ENCODE peak calls at places on chromosomes 11 and 22, in ten cellular contexts. One of them, this sample, is unnamed.

GRCh38 chr11:88535916-88536547 is 198.5 kb upstream of the CTSC start:
- DNase-seq in breast epithelium: no peak
- DNase-seq in HFFc6: peak
- DNase-seq in IMR-90: peak
- DNase-seq in cardiac fibroblast: peak
- DNase-seq in colonic mucosa: no peak
- DNase-seq in Calu3: no peak
- DNase-seq in AG09309: peak
- DNase-seq in GM12865: peak
- DNase-seq in GM10248: peak
- DNase-seq in this sample: no peak

GRCh38 chr11:36743039-36743438 is 145.0 kb upstream of the RAG2 start:
- DNase-seq in colonic mucosa: no peak
- DNase-seq in GM10248: peak
- DNase-seq in cardiac fibroblast: no peak
- DNase-seq in Calu3: no peak
- DNase-seq in IMR-90: no peak
- DNase-seq in breast epithelium: no peak
- DNase-seq in AG09309: no peak
- DNase-seq in HFFc6: no peak
- DNase-seq in GM12865: peak
- DNase-seq in this sample: no peak

GRCh38 chr11:35303596-35304392 is 115.6 kb downstream of the SLC1A2 start:
- DNase-seq in Calu3: peak
- DNase-seq in GM10248: no peak
- DNase-seq in breast epithelium: no peak
- DNase-seq in cardiac fibroblast: peak
- DNase-seq in colonic mucosa: peak
- DNase-seq in AG09309: peak
- DNase-seq in IMR-90: peak
- DNase-seq in HFFc6: peak
- DNase-seq in GM12865: no peak
- DNase-seq in this sample: peak

GRCh38 chr11:76265771-76266241 is 59.5 kb upstream of the WNT11 start:
- DNase-seq in colonic mucosa: no peak
- DNase-seq in HFFc6: no peak
- DNase-seq in cardiac fibroblast: peak
- DNase-seq in breast epithelium: no peak
- DNase-seq in GM10248: no peak
- DNase-seq in GM12865: no peak
- DNase-seq in AG09309: no peak
- DNase-seq in Calu3: no peak
- DNase-seq in IMR-90: no peak
- DNase-seq in this sample: no peak

GRCh38 chr11:73729594-73730206 is 31.2 kb downstream of the RAB6A start:
- DNase-seq in GM12865: no peak
- DNase-seq in cardiac fibroblast: no peak
- DNase-seq in AG09309: no peak
- DNase-seq in colonic mucosa: no peak
- DNase-seq in HFFc6: no peak
- DNase-seq in IMR-90: no peak
- DNase-seq in Calu3: peak
- DNase-seq in breast epithelium: no peak
- DNase-seq in GM10248: no peak
- DNase-seq in this sample: no peak

GRCh38 chr11:116963813-116964212 is 126.4 kb upstream of the APOA1 start:
- DNase-seq in colonic mucosa: no peak
- DNase-seq in GM12865: no peak
- DNase-seq in IMR-90: no peak
- DNase-seq in HFFc6: no peak
- DNase-seq in GM10248: no peak
- DNase-seq in AG09309: no peak
- DNase-seq in Calu3: no peak
- DNase-seq in breast epithelium: no peak
- DNase-seq in cardiac fibroblast: no peak
- DNase-seq in this sample: no peak

GRCh38 chr22:20552913-20553401 is 45.5 kb downstream of the MED15 start:
- DNase-seq in IMR-90: peak
- DNase-seq in colonic mucosa: peak
- DNase-seq in breast epithelium: no peak
- DNase-seq in cardiac fibroblast: peak
- DNase-seq in GM10248: no peak
- DNase-seq in Calu3: no peak
- DNase-seq in GM12865: no peak
- DNase-seq in AG09309: no peak
- DNase-seq in HFFc6: no peak
- DNase-seq in this sample: no peak

GRCh38 chr22:23073506-23074229 is 3.3 kb downstream of the GNAZ start:
- DNase-seq in Calu3: no peak
- DNase-seq in GM10248: no peak
- DNase-seq in breast epithelium: no peak
- DNase-seq in IMR-90: no peak
- DNase-seq in HFFc6: no peak
- DNase-seq in colonic mucosa: no peak
- DNase-seq in AG09309: no peak
- DNase-seq in GM12865: no peak
- DNase-seq in cardiac fibroblast: no peak
- DNase-seq in this sample: no peak

GRCh38 chr22:29096736-29097669 is 24.2 kb downstream of the KREMEN1 start:
- DNase-seq in GM10248: no peak
- DNase-seq in IMR-90: peak
- DNase-seq in colonic mucosa: peak
- DNase-seq in Calu3: no peak
- DNase-seq in AG09309: no peak
- DNase-seq in breast epithelium: no peak
- DNase-seq in HFFc6: no peak
- DNase-seq in cardiac fibroblast: no peak
- DNase-seq in GM12865: no peak
- DNase-seq in this sample: peak

GRCh38 chr22:32761251-32761903 is 40.1 kb upstream of the TIMP3 start:
- DNase-seq in HFFc6: peak
- DNase-seq in AG09309: peak
- DNase-seq in colonic mucosa: no peak
- DNase-seq in IMR-90: peak
- DNase-seq in breast epithelium: no peak
- DNase-seq in GM10248: no peak
- DNase-seq in cardiac fibroblast: no peak
- DNase-seq in GM12865: no peak
- DNase-seq in Calu3: peak
- DNase-seq in this sample: no peak

GRCh38 chr11:67293090-67293489 is 4.0 kb downstream of the ANKRD13D start:
- DNase-seq in Calu3: peak
- DNase-seq in GM12865: no peak
- DNase-seq in IMR-90: peak
- DNase-seq in HFFc6: peak
- DNase-seq in AG09309: no peak
- DNase-seq in GM10248: no peak
- DNase-seq in breast epithelium: no peak
- DNase-seq in colonic mucosa: no peak
- DNase-seq in cardiac fibroblast: peak
- DNase-seq in this sample: no peak

GRCh38 chr11:76803023-76803422 is 19.9 kb downstream of the TSKU start:
- DNase-seq in GM12865: no peak
- DNase-seq in colonic mucosa: peak
- DNase-seq in GM10248: no peak
- DNase-seq in Calu3: no peak
- DNase-seq in breast epithelium: no peak
- DNase-seq in IMR-90: peak
- DNase-seq in AG09309: no peak
- DNase-seq in HFFc6: no peak
- DNase-seq in cardiac fibroblast: peak
- DNase-seq in this sample: no peak

GRCh38 chr11:20022363-20023081 is 137.8 kb downstream of the DBX1 start:
- DNase-seq in IMR-90: peak
- DNase-seq in GM12865: peak
- DNase-seq in AG09309: no peak
- DNase-seq in colonic mucosa: no peak
- DNase-seq in Calu3: peak
- DNase-seq in cardiac fibroblast: peak
- DNase-seq in breast epithelium: no peak
- DNase-seq in HFFc6: no peak
- DNase-seq in GM10248: no peak
- DNase-seq in this sample: no peak

GRCh38 chr22:50720301-50720845 is 17.6 kb upstream of the ACR start:
- DNase-seq in AG09309: no peak
- DNase-seq in cardiac fibroblast: no peak
- DNase-seq in GM12865: no peak
- DNase-seq in GM10248: no peak
- DNase-seq in colonic mucosa: no peak
- DNase-seq in HFFc6: no peak
- DNase-seq in IMR-90: no peak
- DNase-seq in breast epithelium: no peak
- DNase-seq in Calu3: no peak
- DNase-seq in this sample: no peak

GRCh38 chr11:125429174-125429707 is 66.8 kb downstream of the FEZ1 start:
- DNase-seq in IMR-90: peak
- DNase-seq in breast epithelium: no peak
- DNase-seq in AG09309: no peak
- DNase-seq in GM12865: peak
- DNase-seq in HFFc6: peak
- DNase-seq in GM10248: peak
- DNase-seq in Calu3: peak
- DNase-seq in cardiac fibroblast: peak
- DNase-seq in colonic mucosa: peak
- DNase-seq in this sample: peak

GRCh38 chr11:126595560-126595959 is 240.1 kb downstream of the ST3GAL4 start:
- DNase-seq in cardiac fibroblast: no peak
- DNase-seq in colonic mucosa: no peak
- DNase-seq in HFFc6: no peak
- DNase-seq in IMR-90: no peak
- DNase-seq in AG09309: no peak
- DNase-seq in breast epithelium: no peak
- DNase-seq in GM10248: no peak
- DNase-seq in Calu3: no peak
- DNase-seq in GM12865: no peak
- DNase-seq in this sample: no peak
- TF ChIP-seq CTCF in cardiac fibroblast: no peak
- TF ChIP-seq CTCF in colonic mucosa: no peak
- TF ChIP-seq CTCF in HFFc6: peak
- TF ChIP-seq CTCF in IMR-90: no peak
- TF ChIP-seq CTCF in AG09309: no peak
- TF ChIP-seq CTCF in breast epithelium: no peak
- TF ChIP-seq CTCF in GM10248: no peak
- TF ChIP-seq CTCF in Calu3: no peak
- TF ChIP-seq CTCF in GM12865: no peak
- TF ChIP-seq CTCF in this sample: no peak

DNA sequence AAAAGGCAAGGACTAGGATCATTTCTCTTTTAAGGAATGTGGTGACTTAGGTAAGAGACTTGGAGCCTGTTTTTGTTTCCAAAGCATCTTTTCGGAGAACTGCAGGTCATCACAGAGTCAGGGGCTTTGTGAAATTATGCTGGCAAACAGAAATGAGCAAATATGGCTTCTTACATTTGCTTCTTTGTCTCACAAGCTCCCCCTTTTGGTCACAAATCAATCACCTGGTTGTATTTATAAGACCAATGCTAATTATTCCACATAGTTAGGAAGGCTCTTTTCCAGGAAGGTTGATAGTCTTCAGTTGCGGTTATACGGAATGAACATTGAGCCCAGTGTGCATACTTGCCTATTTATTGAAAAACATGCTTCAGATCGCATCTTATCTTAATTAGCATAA is 34.6 kb upstream of the CEP126 start:
- DNase-seq in cardiac fibroblast: peak
- DNase-seq in IMR-90: peak
- DNase-seq in HFFc6: peak
- DNase-seq in GM12865: peak
- DNase-seq in GM10248: peak
- DNase-seq in breast epithelium: no peak
- DNase-seq in colonic mucosa: no peak
- DNase-seq in Calu3: peak
- DNase-seq in AG09309: no peak
- DNase-seq in this sample: no peak
- TF ChIP-seq CTCF in cardiac fibroblast: peak
- TF ChIP-seq CTCF in IMR-90: peak
- TF ChIP-seq CTCF in HFFc6: peak
- TF ChIP-seq CTCF in GM12865: peak
- TF ChIP-seq CTCF in GM10248: peak
- TF ChIP-seq CTCF in breast epithelium: no peak
- TF ChIP-seq CTCF in colonic mucosa: no peak
- TF ChIP-seq CTCF in Calu3: peak
- TF ChIP-seq CTCF in AG09309: peak
- TF ChIP-seq CTCF in this sample: no peak

GRCh38 chr11:33657757-33658156 is 42.9 kb downstream of the C11orf91 start:
- DNase-seq in AG09309: no peak
- DNase-seq in IMR-90: no peak
- DNase-seq in GM10248: no peak
- DNase-seq in colonic mucosa: no peak
- DNase-seq in Calu3: no peak
- DNase-seq in breast epithelium: no peak
- DNase-seq in GM12865: no peak
- DNase-seq in HFFc6: no peak
- DNase-seq in cardiac fibroblast: no peak
- DNase-seq in this sample: no peak
- TF ChIP-seq CTCF in AG09309: no peak
- TF ChIP-seq CTCF in IMR-90: no peak
- TF ChIP-seq CTCF in GM10248: no peak
- TF ChIP-seq CTCF in colonic mucosa: no peak
- TF ChIP-seq CTCF in Calu3: no peak
- TF ChIP-seq CTCF in breast epithelium: no peak
- TF ChIP-seq CTCF in GM12865: no peak
- TF ChIP-seq CTCF in HFFc6: no peak
- TF ChIP-seq CTCF in cardiac fibroblast: no peak
- TF ChIP-seq CTCF in this sample: no peak

GRCh38 chr11:94804874-94805273 is 36.7 kb downstream of the AMOTL1 start:
- DNase-seq in GM12865: no peak
- DNase-seq in Calu3: no peak
- DNase-seq in cardiac fibroblast: no peak
- DNase-seq in HFFc6: no peak
- DNase-seq in AG09309: no peak
- DNase-seq in IMR-90: no peak
- DNase-seq in breast epithelium: no peak
- DNase-seq in colonic mucosa: no peak
- DNase-seq in GM10248: no peak
- DNase-seq in this sample: no peak

GRCh38 chr11:94813436-94813720 is 45.2 kb downstream of the AMOTL1 start:
- DNase-seq in Calu3: no peak
- DNase-seq in GM10248: no peak
- DNase-seq in GM12865: no peak
- DNase-seq in IMR-90: no peak
- DNase-seq in AG09309: no peak
- DNase-seq in HFFc6: no peak
- DNase-seq in breast epithelium: no peak
- DNase-seq in colonic mucosa: no peak
- DNase-seq in cardiac fibroblast: no peak
- DNase-seq in this sample: no peak

GRCh38 chr11:94805994-94806393 is 37.8 kb downstream of the AMOTL1 start:
- DNase-seq in cardiac fibroblast: no peak
- DNase-seq in IMR-90: no peak
- DNase-seq in Calu3: no peak
- DNase-seq in AG09309: no peak
- DNase-seq in GM12865: no peak
- DNase-seq in colonic mucosa: no peak
- DNase-seq in HFFc6: no peak
- DNase-seq in breast epithelium: no peak
- DNase-seq in GM10248: no peak
- DNase-seq in this sample: no peak

GRCh38 chr11:94806436-94806835 is 38.3 kb downstream of the AMOTL1 start:
- DNase-seq in AG09309: no peak
- DNase-seq in IMR-90: no peak
- DNase-seq in cardiac fibroblast: no peak
- DNase-seq in HFFc6: no peak
- DNase-seq in breast epithelium: no peak
- DNase-seq in colonic mucosa: no peak
- DNase-seq in GM10248: no peak
- DNase-seq in GM12865: no peak
- DNase-seq in Calu3: no peak
- DNase-seq in this sample: no peak

GRCh38 chr11:94809251-94809650 is 41.1 kb downstream of the AMOTL1 start:
- DNase-seq in HFFc6: peak
- DNase-seq in AG09309: no peak
- DNase-seq in IMR-90: peak
- DNase-seq in breast epithelium: no peak
- DNase-seq in colonic mucosa: no peak
- DNase-seq in Calu3: no peak
- DNase-seq in cardiac fibroblast: no peak
- DNase-seq in GM10248: no peak
- DNase-seq in GM12865: no peak
- DNase-seq in this sample: no peak
- TF ChIP-seq CTCF in HFFc6: no peak
- TF ChIP-seq CTCF in AG09309: no peak
- TF ChIP-seq CTCF in IMR-90: no peak
- TF ChIP-seq CTCF in breast epithelium: no peak
- TF ChIP-seq CTCF in colonic mucosa: no peak
- TF ChIP-seq CTCF in Calu3: no peak
- TF ChIP-seq CTCF in cardiac fibroblast: no peak
- TF ChIP-seq CTCF in GM10248: no peak
- TF ChIP-seq CTCF in GM12865: no peak
- TF ChIP-seq CTCF in this sample: no peak

This sample was measured in stomach.